ENCODE peak calls at places on chromosomes 5 and 9, in five cellular contexts. One of them, this sample, is unnamed.

GRCh38 chr9:111896942-111897830 is 572 bp downstream of the UGCG start:
- DNase-seq in GOT3: no peak
- DNase-seq in HT1080: peak; percentile 54
- DNase-seq in fibroblast of pulmonary artery: peak; percentile 58
- DNase-seq in cerebellum: peak; percentile 85
- DNase-seq in this sample: peak; percentile 77

GRCh38 chr9:136081113-136081825 is 13.8 kb downstream of the NACC2 start:
- DNase-seq in fibroblast of pulmonary artery: no peak
- DNase-seq in HT1080: no peak
- DNase-seq in GOT3: no peak
- DNase-seq in cerebellum: no peak
- DNase-seq in this sample: no peak

GRCh38 chr5:11502783-11503182 is 401.5 kb downstream of the CTNND2 start:
- DNase-seq in GOT3: no peak
- DNase-seq in cerebellum: no peak
- DNase-seq in HT1080: no peak
- DNase-seq in fibroblast of pulmonary artery: no peak
- DNase-seq in this sample: no peak

GRCh38 chr9:127968046-127968445 is 12.7 kb downstream of the EEIG1 start:
- DNase-seq in HT1080: peak; percentile 87
- DNase-seq in GOT3: no peak
- DNase-seq in fibroblast of pulmonary artery: no peak
- DNase-seq in cerebellum: no peak
- DNase-seq in this sample: no peak

GRCh38 chr5:149580808-149581191 is 498 bp upstream of the ARHGEF37 start:
- DNase-seq in HT1080: no peak
- DNase-seq in cerebellum: no peak
- DNase-seq in GOT3: no peak
- DNase-seq in fibroblast of pulmonary artery: no peak
- DNase-seq in this sample: no peak

GRCh38 chr5:110623875-110624274 is 102.6 kb downstream of the TMEM232 start:
- DNase-seq in fibroblast of pulmonary artery: peak; percentile 16
- DNase-seq in GOT3: no peak
- DNase-seq in HT1080: no peak
- DNase-seq in cerebellum: no peak
- DNase-seq in this sample: no peak

GRCh38 chr5:37075399-37075950 is 173.7 kb downstream of the CPLANE1 start:
- DNase-seq in HT1080: no peak
- DNase-seq in cerebellum: no peak
- DNase-seq in fibroblast of pulmonary artery: peak; percentile 47
- DNase-seq in GOT3: no peak
- DNase-seq in this sample: no peak

GRCh38 chr5:177442066-177442836 is 4.4 kb upstream of the PRR7 start:
- DNase-seq in cerebellum: no peak
- DNase-seq in fibroblast of pulmonary artery: no peak
- DNase-seq in GOT3: no peak
- DNase-seq in HT1080: no peak
- DNase-seq in this sample: no peak

GRCh38 chr9:134407123-134407779 is 81.0 kb downstream of the RXRA start:
- DNase-seq in cerebellum: peak; percentile 58
- DNase-seq in fibroblast of pulmonary artery: peak; percentile 94
- DNase-seq in HT1080: peak; percentile 94
- DNase-seq in GOT3: peak; percentile 79
- DNase-seq in this sample: peak; percentile 98

GRCh38 chr5:145568581-145568980 is 266.6 kb downstream of the PRELID2 start:
- DNase-seq in HT1080: peak; percentile 76
- DNase-seq in fibroblast of pulmonary artery: peak; percentile 14
- DNase-seq in GOT3: no peak
- DNase-seq in cerebellum: no peak
- DNase-seq in this sample: no peak

GRCh38 chr5:34709861-34710673 is 53.9 kb downstream of the RAI14 start:
- DNase-seq in GOT3: no peak
- DNase-seq in cerebellum: no peak
- DNase-seq in fibroblast of pulmonary artery: peak; percentile 96
- DNase-seq in HT1080: peak; percentile 80
- DNase-seq in this sample: no peak

GRCh38 chr5:78221964-78222451 is 72.5 kb downstream of the AP3B1 start:
- DNase-seq in HT1080: peak; percentile 15
- DNase-seq in fibroblast of pulmonary artery: peak; percentile 34
- DNase-seq in GOT3: no peak
- DNase-seq in cerebellum: no peak
- DNase-seq in this sample: peak; percentile 55

GRCh38 chr9:118360036-118360435 is 655.8 kb downstream of the TLR4 start:
- DNase-seq in cerebellum: no peak
- DNase-seq in fibroblast of pulmonary artery: no peak
- DNase-seq in HT1080: no peak
- DNase-seq in GOT3: no peak
- DNase-seq in this sample: no peak

GRCh38 chr9:127074561-127075548 is 47.6 kb downstream of the ANGPTL2 start:
- DNase-seq in HT1080: no peak
- DNase-seq in cerebellum: peak; percentile 80
- DNase-seq in GOT3: no peak
- DNase-seq in fibroblast of pulmonary artery: no peak
- DNase-seq in this sample: no peak

GRCh38 chr9:131394464-131395026 is 659 bp downstream of the PRRC2B start:
- DNase-seq in HT1080: no peak
- DNase-seq in GOT3: no peak
- DNase-seq in fibroblast of pulmonary artery: peak; percentile 39
- DNase-seq in cerebellum: peak; percentile 52
- DNase-seq in this sample: peak; percentile 68

GRCh38 chr9:91954841-91955471 is 4.9 kb upstream of the ROR2 start:
- DNase-seq in fibroblast of pulmonary artery: peak; percentile 76
- DNase-seq in GOT3: no peak
- DNase-seq in HT1080: peak; percentile 44
- DNase-seq in cerebellum: no peak
- DNase-seq in this sample: peak; percentile 48

GRCh38 chr9:114069476-114070187 is 8.5 kb downstream of the AMBP start:
- DNase-seq in cerebellum: no peak
- DNase-seq in HT1080: no peak
- DNase-seq in GOT3: no peak
- DNase-seq in fibroblast of pulmonary artery: no peak
- DNase-seq in this sample: no peak

GRCh38 chr9:101504188-101504587 is 29.5 kb upstream of the RNF20 start:
- DNase-seq in fibroblast of pulmonary artery: no peak
- DNase-seq in cerebellum: no peak
- DNase-seq in GOT3: no peak
- DNase-seq in HT1080: no peak
- DNase-seq in this sample: no peak

GRCh38 chr5:69052181-69052580 is 41.6 kb upstream of the SLC30A5 start:
- DNase-seq in HT1080: no peak
- DNase-seq in GOT3: no peak
- DNase-seq in cerebellum: no peak
- DNase-seq in fibroblast of pulmonary artery: no peak
- DNase-seq in this sample: no peak

This sample was measured in GM13977.